ENCODE peak calls at places on chromosomes 3 and 15, in eight cellular contexts. One of them, this sample, is unnamed. For H3K4me1, the result is how much of the 10 kb centered on the place peaks cover.

GRCh38 chr15:48720646-48721045 is 75.1 kb upstream of the FBN1 start:
- DNase-seq in PC-3: no peak
- DNase-seq in kidney: no peak
- DNase-seq in NT2/D1: no peak
- DNase-seq in fibroblast of lung: peak
- DNase-seq in keratinocyte: no peak
- DNase-seq in neuronal stem cell: no peak
- DNase-seq in colonic mucosa: no peak
- DNase-seq in this sample: no peak

GRCh38 chr15:100786901-100787566 is 92.6 kb upstream of the ALDH1A3 start:
- DNase-seq in colonic mucosa: peak
- DNase-seq in kidney: no peak
- DNase-seq in fibroblast of lung: no peak
- DNase-seq in neuronal stem cell: no peak
- DNase-seq in PC-3: no peak
- DNase-seq in NT2/D1: no peak
- DNase-seq in keratinocyte: no peak
- DNase-seq in this sample: no peak

GRCh38 chr3:134194247-134194646 is 56.4 kb downstream of the RYK start:
- DNase-seq in kidney: no peak
- DNase-seq in NT2/D1: no peak
- DNase-seq in keratinocyte: no peak
- DNase-seq in neuronal stem cell: no peak
- DNase-seq in PC-3: no peak
- DNase-seq in colonic mucosa: no peak
- DNase-seq in fibroblast of lung: no peak
- DNase-seq in this sample: no peak

GRCh38 chr3:131221731-131222130 is 159.8 kb upstream of the NUDT16 start:
- DNase-seq in PC-3: peak
- DNase-seq in fibroblast of lung: peak
- DNase-seq in NT2/D1: no peak
- DNase-seq in kidney: no peak
- DNase-seq in keratinocyte: peak
- DNase-seq in neuronal stem cell: no peak
- DNase-seq in colonic mucosa: no peak
- DNase-seq in this sample: no peak

GRCh38 chr3:27483117-27484001 is 825 bp downstream of the SLC4A7 start:
- DNase-seq in keratinocyte: no peak
- DNase-seq in PC-3: peak
- DNase-seq in colonic mucosa: peak
- DNase-seq in neuronal stem cell: peak
- DNase-seq in fibroblast of lung: peak
- DNase-seq in kidney: peak
- DNase-seq in NT2/D1: peak
- DNase-seq in this sample: peak

GRCh38 chr3:195613468-195614069 is 29.8 kb upstream of the APOD start:
- DNase-seq in kidney: no peak
- DNase-seq in NT2/D1: no peak
- DNase-seq in colonic mucosa: no peak
- DNase-seq in neuronal stem cell: no peak
- DNase-seq in keratinocyte: peak
- DNase-seq in fibroblast of lung: no peak
- DNase-seq in PC-3: peak
- DNase-seq in this sample: no peak

GRCh38 chr15:73986055-73986775 is 5.9 kb downstream of the STOML1 start:
- DNase-seq in fibroblast of lung: no peak
- DNase-seq in keratinocyte: no peak
- DNase-seq in NT2/D1: no peak
- DNase-seq in PC-3: no peak
- DNase-seq in neuronal stem cell: no peak
- DNase-seq in kidney: no peak
- DNase-seq in colonic mucosa: no peak
- DNase-seq in this sample: no peak

GRCh38 chr15:74773731-74774252 is 8.1 kb upstream of the CSK start:
- DNase-seq in PC-3: no peak
- DNase-seq in NT2/D1: no peak
- DNase-seq in fibroblast of lung: no peak
- DNase-seq in neuronal stem cell: no peak
- DNase-seq in colonic mucosa: peak
- DNase-seq in kidney: no peak
- DNase-seq in keratinocyte: no peak
- DNase-seq in this sample: peak

GRCh38 chr3:152071924-152072323 is 196.8 kb upstream of the MBNL1 start:
- DNase-seq in PC-3: peak
- DNase-seq in fibroblast of lung: peak
- DNase-seq in keratinocyte: no peak
- DNase-seq in kidney: no peak
- DNase-seq in neuronal stem cell: no peak
- DNase-seq in NT2/D1: peak
- DNase-seq in colonic mucosa: no peak
- DNase-seq in this sample: peak

GRCh38 chr3:76199382-76199781 is 414.0 kb upstream of the ZNF717 start:
- DNase-seq in NT2/D1: no peak
- DNase-seq in keratinocyte: no peak
- DNase-seq in fibroblast of lung: peak
- DNase-seq in colonic mucosa: no peak
- DNase-seq in PC-3: peak
- DNase-seq in neuronal stem cell: no peak
- DNase-seq in kidney: no peak
- DNase-seq in this sample: no peak

GRCh38 chr15:77808077-77808476 is 175.4 kb upstream of the LINGO1 start:
- DNase-seq in colonic mucosa: no peak
- DNase-seq in kidney: no peak
- DNase-seq in neuronal stem cell: no peak
- DNase-seq in keratinocyte: no peak
- DNase-seq in NT2/D1: no peak
- DNase-seq in fibroblast of lung: no peak
- DNase-seq in PC-3: no peak
- DNase-seq in this sample: no peak

GRCh38 chr3:185655426-185656320 is 69.6 kb downstream of the SENP2 start:
- DNase-seq in colonic mucosa: no peak
- DNase-seq in fibroblast of lung: no peak
- DNase-seq in NT2/D1: no peak
- DNase-seq in PC-3: no peak
- DNase-seq in kidney: no peak
- DNase-seq in neuronal stem cell: no peak
- DNase-seq in keratinocyte: no peak
- DNase-seq in this sample: no peak

GRCh38 chr3:149203758-149204157 is 17.9 kb downstream of the CP start:
- DNase-seq in colonic mucosa: no peak
- DNase-seq in kidney: no peak
- DNase-seq in fibroblast of lung: no peak
- DNase-seq in PC-3: no peak
- DNase-seq in NT2/D1: no peak
- DNase-seq in keratinocyte: no peak
- DNase-seq in neuronal stem cell: no peak
- DNase-seq in this sample: peak

GRCh38 chr3:13655074-13655913 is 106.4 kb downstream of the FBLN2 start:
- DNase-seq in colonic mucosa: no peak
- DNase-seq in keratinocyte: no peak
- DNase-seq in PC-3: peak
- DNase-seq in NT2/D1: peak
- DNase-seq in kidney: no peak
- DNase-seq in fibroblast of lung: peak
- DNase-seq in neuronal stem cell: peak
- DNase-seq in this sample: no peak

GRCh38 chr15:74269362-74270035 is 33.4 kb downstream of the CCDC33 start:
- DNase-seq in keratinocyte: no peak
- DNase-seq in neuronal stem cell: no peak
- DNase-seq in colonic mucosa: no peak
- DNase-seq in NT2/D1: no peak
- DNase-seq in kidney: peak
- DNase-seq in fibroblast of lung: no peak
- DNase-seq in PC-3: no peak
- DNase-seq in this sample: no peak

GRCh38 chr15:33048255-33048654 is 146.3 kb downstream of the FMN1 start:
- DNase-seq in keratinocyte: no peak
- DNase-seq in PC-3: peak
- DNase-seq in NT2/D1: no peak
- DNase-seq in fibroblast of lung: no peak
- DNase-seq in neuronal stem cell: peak
- DNase-seq in colonic mucosa: no peak
- DNase-seq in kidney: no peak
- DNase-seq in this sample: no peak

GRCh38 chr3:30353711-30354467 is 252.5 kb upstream of the TGFBR2 start:
- DNase-seq in neuronal stem cell: no peak
- DNase-seq in PC-3: peak
- DNase-seq in keratinocyte: no peak
- DNase-seq in colonic mucosa: no peak
- DNase-seq in kidney: no peak
- DNase-seq in fibroblast of lung: no peak
- DNase-seq in NT2/D1: no peak
- DNase-seq in this sample: no peak

GRCh38 chr3:98602078-98602678 is 8.8 kb upstream of the CPOX start:
- DNase-seq in neuronal stem cell: no peak
- DNase-seq in keratinocyte: no peak
- DNase-seq in NT2/D1: no peak
- DNase-seq in kidney: no peak
- DNase-seq in fibroblast of lung: peak
- DNase-seq in PC-3: peak
- DNase-seq in colonic mucosa: no peak
- DNase-seq in this sample: peak

GRCh38 chr15:70374096-70374495 is 276.4 kb upstream of the TLE3 start:
- DNase-seq in colonic mucosa: no peak
- DNase-seq in keratinocyte: no peak
- DNase-seq in PC-3: no peak
- DNase-seq in NT2/D1: no peak
- DNase-seq in neuronal stem cell: no peak
- DNase-seq in fibroblast of lung: no peak
- DNase-seq in kidney: no peak
- DNase-seq in this sample: no peak

DNA sequence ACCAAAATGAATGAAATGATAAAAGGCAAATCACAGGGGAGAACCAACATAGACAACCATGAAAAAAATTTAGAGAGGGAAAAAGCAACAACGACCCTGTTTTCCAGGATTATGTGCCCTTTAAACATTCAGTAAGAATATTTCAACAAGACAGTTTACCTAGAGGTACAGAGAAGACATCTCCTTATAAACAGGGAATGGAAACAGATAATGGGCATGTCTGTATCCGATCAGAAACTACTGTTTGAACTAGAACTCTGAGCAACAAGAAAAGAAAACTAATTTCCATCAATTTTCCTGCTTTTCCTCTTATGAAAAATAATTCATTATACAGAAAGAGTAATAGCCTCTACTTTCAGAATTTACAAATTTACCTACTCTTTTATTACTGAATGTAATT is 39.3 kb downstream of the DLG1 start:
- DNase-seq in neuronal stem cell: no peak
- DNase-seq in colonic mucosa: no peak
- DNase-seq in keratinocyte: no peak
- DNase-seq in kidney: no peak
- DNase-seq in PC-3: no peak
- DNase-seq in fibroblast of lung: no peak
- DNase-seq in NT2/D1: no peak
- DNase-seq in this sample: no peak
- H3K4me1 ChIP-seq in neuronal stem cell: under half
- H3K4me1 ChIP-seq in colonic mucosa: under half
- H3K4me1 ChIP-seq in keratinocyte: under half
- H3K4me1 ChIP-seq in kidney: under half
- H3K4me1 ChIP-seq in PC-3: under half
- H3K4me1 ChIP-seq in fibroblast of lung: under half
- H3K4me1 ChIP-seq in NT2/D1: under half
- H3K4me1 ChIP-seq in this sample: under half

DNA sequence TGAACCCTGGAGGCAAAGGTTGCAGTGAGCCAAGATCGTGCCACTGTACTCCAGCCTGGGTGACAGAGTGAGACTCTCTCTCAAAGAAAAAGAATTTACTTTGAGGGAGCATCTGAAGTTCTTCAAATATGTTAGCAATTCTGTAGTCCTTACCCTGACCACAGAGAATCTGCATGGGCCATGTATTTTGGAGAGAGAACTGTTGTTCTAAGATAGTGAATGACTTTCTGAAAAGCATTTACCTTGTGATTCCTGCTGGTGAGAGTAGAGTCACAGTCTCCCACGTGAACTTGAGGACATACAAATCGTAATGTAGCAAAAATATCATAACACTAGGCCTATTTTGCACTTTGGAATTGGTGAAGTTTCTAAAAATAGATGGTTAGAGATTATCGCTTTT is 3.9 kb downstream of the BRK1 start:
- DNase-seq in keratinocyte: no peak
- DNase-seq in kidney: no peak
- DNase-seq in neuronal stem cell: no peak
- DNase-seq in colonic mucosa: no peak
- DNase-seq in fibroblast of lung: no peak
- DNase-seq in PC-3: no peak
- DNase-seq in NT2/D1: no peak
- DNase-seq in this sample: no peak
- H3K4me3 ChIP-seq in keratinocyte: no peak
- H3K4me3 ChIP-seq in kidney: no peak
- H3K4me3 ChIP-seq in neuronal stem cell: no peak
- H3K4me3 ChIP-seq in colonic mucosa: no peak
- H3K4me3 ChIP-seq in fibroblast of lung: no peak
- H3K4me3 ChIP-seq in PC-3: no peak
- H3K4me3 ChIP-seq in NT2/D1: no peak
- H3K4me3 ChIP-seq in this sample: no peak

GRCh38 chr15:88624971-88625290 is 3.8 kb downstream of the AEN start:
- DNase-seq in keratinocyte: no peak
- DNase-seq in kidney: no peak
- DNase-seq in NT2/D1: no peak
- DNase-seq in PC-3: no peak
- DNase-seq in fibroblast of lung: no peak
- DNase-seq in colonic mucosa: no peak
- DNase-seq in neuronal stem cell: no peak
- DNase-seq in this sample: no peak
- H3K9ac ChIP-seq in keratinocyte: no peak
- H3K9ac ChIP-seq in kidney: no peak
- H3K9ac ChIP-seq in NT2/D1: no peak
- H3K9ac ChIP-seq in PC-3: peak
- H3K9ac ChIP-seq in fibroblast of lung: no peak
- H3K9ac ChIP-seq in colonic mucosa: peak
- H3K9ac ChIP-seq in neuronal stem cell: no peak
- H3K9ac ChIP-seq in this sample: peak

DNA sequence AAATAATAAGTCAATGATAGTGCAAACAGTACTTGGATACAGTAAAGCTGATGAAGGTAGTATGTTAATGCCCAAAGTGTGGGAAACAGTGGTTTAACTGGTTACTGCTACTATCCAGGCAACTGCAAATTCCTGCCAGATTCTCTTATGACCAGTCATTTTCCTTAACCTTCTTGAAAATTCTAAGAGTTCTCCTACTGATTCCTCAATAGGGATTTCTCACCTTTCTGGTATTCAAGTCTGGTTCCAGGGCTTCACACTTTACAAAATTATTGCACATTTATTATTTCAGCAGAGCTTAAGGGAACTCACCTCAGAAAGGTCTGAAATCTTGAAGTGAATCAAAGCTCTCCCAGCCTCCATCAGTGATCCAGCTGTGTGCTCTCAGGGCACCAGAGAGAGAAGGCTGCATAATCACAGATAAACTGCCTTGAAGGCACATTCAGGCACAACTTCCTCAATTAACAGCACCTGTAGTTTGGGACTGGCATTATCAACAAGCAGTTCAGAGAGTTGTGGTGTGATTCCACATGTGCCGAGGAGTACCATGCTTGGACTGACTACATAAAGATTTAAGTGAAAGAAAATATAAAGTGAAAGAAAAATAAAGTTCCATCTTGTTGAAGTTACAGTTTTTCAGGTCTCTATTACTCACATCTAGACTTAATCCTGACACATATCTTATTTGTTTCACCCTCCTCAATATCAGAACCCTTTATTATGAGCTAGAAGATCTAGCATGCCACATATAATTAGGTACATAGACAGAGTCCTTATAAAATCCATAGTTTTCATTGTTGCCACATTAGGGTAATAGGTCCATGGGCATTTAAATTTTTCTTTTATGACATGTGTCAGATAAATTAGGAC is 59.5 kb upstream of the TIPARP start:
- DNase-seq in neuronal stem cell: no peak
- DNase-seq in NT2/D1: no peak
- DNase-seq in kidney: no peak
- DNase-seq in fibroblast of lung: no peak
- DNase-seq in colonic mucosa: no peak
- DNase-seq in keratinocyte: no peak
- DNase-seq in PC-3: peak
- DNase-seq in this sample: no peak
- H3K4me1 ChIP-seq in neuronal stem cell: under half
- H3K4me1 ChIP-seq in NT2/D1: under half
- H3K4me1 ChIP-seq in kidney: under half
- H3K4me1 ChIP-seq in fibroblast of lung: under half
- H3K4me1 ChIP-seq in colonic mucosa: under half
- H3K4me1 ChIP-seq in keratinocyte: under half
- H3K4me1 ChIP-seq in PC-3: under half
- H3K4me1 ChIP-seq in this sample: under half

This sample was measured in Karpas-422.